ENCODE peak calls at places on chromosomes 6 and 20, in five cellular contexts. One of them, this sample, is unnamed.

GRCh38 chr20:35306931-35307517 is 14.8 kb upstream of the FAM83C start:
- DNase-seq in endothelial cell of umbilical vein: peak; percentile 71
- DNase-seq in naive B cell: no peak
- DNase-seq in activated effector memory CD4-positive, alpha-beta T cell treated with anti-CD3 and anti-CD28 coated beads, Interleukin-2, amount 50 U/mL, for 16 hours: peak; percentile 70
- DNase-seq in caudate nucleus: peak; percentile 15
- DNase-seq in this sample: peak; percentile 73

GRCh38 chr6:42260972-42261371 is 43.3 kb upstream of the MRPS10 start:
- DNase-seq in endothelial cell of umbilical vein: no peak
- DNase-seq in naive B cell: peak; percentile 3
- DNase-seq in activated effector memory CD4-positive, alpha-beta T cell treated with anti-CD3 and anti-CD28 coated beads, Interleukin-2, amount 50 U/mL, for 16 hours: peak; percentile 74
- DNase-seq in caudate nucleus: no peak
- DNase-seq in this sample: no peak

GRCh38 chr6:154337423-154338005 is 19.1 kb downstream of the IPCEF1 start:
- DNase-seq in endothelial cell of umbilical vein: no peak
- DNase-seq in naive B cell: no peak
- DNase-seq in activated effector memory CD4-positive, alpha-beta T cell treated with anti-CD3 and anti-CD28 coated beads, Interleukin-2, amount 50 U/mL, for 16 hours: no peak
- DNase-seq in caudate nucleus: no peak
- DNase-seq in this sample: no peak

GRCh38 chr6:20581070-20581469 is 46.8 kb downstream of the CDKAL1 start:
- DNase-seq in endothelial cell of umbilical vein: no peak
- DNase-seq in naive B cell: no peak
- DNase-seq in activated effector memory CD4-positive, alpha-beta T cell treated with anti-CD3 and anti-CD28 coated beads, Interleukin-2, amount 50 U/mL, for 16 hours: no peak
- DNase-seq in caudate nucleus: no peak
- DNase-seq in this sample: no peak

GRCh38 chr20:51175724-51176123 is 152.8 kb upstream of the KCNG1 start:
- DNase-seq in endothelial cell of umbilical vein: no peak
- DNase-seq in naive B cell: no peak
- DNase-seq in activated effector memory CD4-positive, alpha-beta T cell treated with anti-CD3 and anti-CD28 coated beads, Interleukin-2, amount 50 U/mL, for 16 hours: peak; percentile 16
- DNase-seq in caudate nucleus: no peak
- DNase-seq in this sample: no peak

GRCh38 chr20:33948480-33948879 is 45.2 kb upstream of the RALY start:
- DNase-seq in endothelial cell of umbilical vein: no peak
- DNase-seq in naive B cell: no peak
- DNase-seq in activated effector memory CD4-positive, alpha-beta T cell treated with anti-CD3 and anti-CD28 coated beads, Interleukin-2, amount 50 U/mL, for 16 hours: no peak
- DNase-seq in caudate nucleus: no peak
- DNase-seq in this sample: no peak

GRCh38 chr6:142301421-142302391 is at the start of gene ADGRG6:
- DNase-seq in endothelial cell of umbilical vein: peak; percentile 72
- DNase-seq in naive B cell: peak; percentile 25
- DNase-seq in activated effector memory CD4-positive, alpha-beta T cell treated with anti-CD3 and anti-CD28 coated beads, Interleukin-2, amount 50 U/mL, for 16 hours: peak; percentile 69
- DNase-seq in caudate nucleus: no peak
- DNase-seq in this sample: peak; percentile 18

GRCh38 chr6:80547827-80548226 is 441.4 kb downstream of the BCKDHB start:
- DNase-seq in endothelial cell of umbilical vein: no peak
- DNase-seq in naive B cell: no peak
- DNase-seq in activated effector memory CD4-positive, alpha-beta T cell treated with anti-CD3 and anti-CD28 coated beads, Interleukin-2, amount 50 U/mL, for 16 hours: no peak
- DNase-seq in caudate nucleus: no peak
- DNase-seq in this sample: peak; percentile 77

GRCh38 chr6:136547336-136547735 is 2.9 kb downstream of the MAP7 start:
- DNase-seq in endothelial cell of umbilical vein: no peak
- DNase-seq in naive B cell: no peak
- DNase-seq in activated effector memory CD4-positive, alpha-beta T cell treated with anti-CD3 and anti-CD28 coated beads, Interleukin-2, amount 50 U/mL, for 16 hours: no peak
- DNase-seq in caudate nucleus: no peak
- DNase-seq in this sample: peak; percentile 71